ENCODE peak calls at places on chromosomes 7 and 10, in seven cellular contexts. One of them, this sample, is unnamed.

GRCh38 chr10:78950656-78951587 is 117.8 kb upstream of the ZMIZ1 start:
- DNase-seq in CD8-positive, alpha-beta T cell: no peak
- DNase-seq in hepatocyte: no peak
- DNase-seq in Panc1: no peak
- DNase-seq in heart left ventricle: no peak
- DNase-seq in aorta: no peak
- DNase-seq in suprapubic skin: no peak
- DNase-seq in this sample: no peak

GRCh38 chr7:105854516-105854915 is 21.9 kb downstream of the ATXN7L1 start:
- DNase-seq in CD8-positive, alpha-beta T cell: no peak
- DNase-seq in hepatocyte: no peak
- DNase-seq in Panc1: no peak
- DNase-seq in heart left ventricle: no peak
- DNase-seq in aorta: no peak
- DNase-seq in suprapubic skin: no peak
- DNase-seq in this sample: no peak

GRCh38 chr7:50595538-50596102 is 30.4 kb upstream of the DDC start:
- DNase-seq in CD8-positive, alpha-beta T cell: no peak
- DNase-seq in hepatocyte: peak; percentile 37
- DNase-seq in Panc1: no peak
- DNase-seq in heart left ventricle: no peak
- DNase-seq in aorta: no peak
- DNase-seq in suprapubic skin: no peak
- DNase-seq in this sample: no peak

GRCh38 chr7:85447004-85447403 is 260.1 kb upstream of the SEMA3D start:
- DNase-seq in CD8-positive, alpha-beta T cell: no peak
- DNase-seq in hepatocyte: no peak
- DNase-seq in Panc1: no peak
- DNase-seq in heart left ventricle: no peak
- DNase-seq in aorta: no peak
- DNase-seq in suprapubic skin: no peak
- DNase-seq in this sample: no peak

GRCh38 chr7:132193898-132194297 is 382.4 kb downstream of the PLXNA4 start:
- DNase-seq in CD8-positive, alpha-beta T cell: no peak
- DNase-seq in hepatocyte: no peak
- DNase-seq in Panc1: no peak
- DNase-seq in heart left ventricle: no peak
- DNase-seq in aorta: no peak
- DNase-seq in suprapubic skin: no peak
- DNase-seq in this sample: no peak

GRCh38 chr7:33590902-33591301 is 314.4 kb upstream of the BMPER start:
- DNase-seq in CD8-positive, alpha-beta T cell: no peak
- DNase-seq in hepatocyte: no peak
- DNase-seq in Panc1: no peak
- DNase-seq in heart left ventricle: no peak
- DNase-seq in aorta: no peak
- DNase-seq in suprapubic skin: no peak
- DNase-seq in this sample: no peak

GRCh38 chr7:149423441-149423970 is 37.4 kb downstream of the ZNF777 start:
- DNase-seq in CD8-positive, alpha-beta T cell: no peak
- DNase-seq in hepatocyte: no peak
- DNase-seq in Panc1: no peak
- DNase-seq in heart left ventricle: no peak
- DNase-seq in aorta: no peak
- DNase-seq in suprapubic skin: no peak
- DNase-seq in this sample: no peak

GRCh38 chr10:72009430-72010081 is 45.4 kb downstream of the CHST3 start:
- DNase-seq in CD8-positive, alpha-beta T cell: no peak
- DNase-seq in hepatocyte: peak; percentile 90
- DNase-seq in Panc1: no peak
- DNase-seq in heart left ventricle: peak; percentile 93
- DNase-seq in aorta: peak; percentile 97
- DNase-seq in suprapubic skin: peak; percentile 96
- DNase-seq in this sample: no peak

GRCh38 chr10:13491747-13492360 is 37.0 kb downstream of the BEND7 start:
- DNase-seq in CD8-positive, alpha-beta T cell: no peak
- DNase-seq in hepatocyte: no peak
- DNase-seq in Panc1: no peak
- DNase-seq in heart left ventricle: no peak
- DNase-seq in aorta: no peak
- DNase-seq in suprapubic skin: no peak
- DNase-seq in this sample: no peak

GRCh38 chr7:53315986-53316385 is 280.6 kb downstream of the POM121L12 start:
- DNase-seq in CD8-positive, alpha-beta T cell: no peak
- DNase-seq in hepatocyte: no peak
- DNase-seq in Panc1: no peak
- DNase-seq in heart left ventricle: peak; percentile 68
- DNase-seq in aorta: peak; percentile 75
- DNase-seq in suprapubic skin: no peak
- DNase-seq in this sample: no peak

GRCh38 chr7:121608785-121609184 is 212.7 kb upstream of the FAM3C start:
- DNase-seq in CD8-positive, alpha-beta T cell: no peak
- DNase-seq in hepatocyte: no peak
- DNase-seq in Panc1: no peak
- DNase-seq in heart left ventricle: no peak
- DNase-seq in aorta: no peak
- DNase-seq in suprapubic skin: no peak
- DNase-seq in this sample: no peak

GRCh38 chr10:104299031-104299904 is 30.3 kb downstream of the GSTO2 start:
- DNase-seq in CD8-positive, alpha-beta T cell: no peak
- DNase-seq in hepatocyte: no peak
- DNase-seq in Panc1: no peak
- DNase-seq in heart left ventricle: peak; percentile 49
- DNase-seq in aorta: no peak
- DNase-seq in suprapubic skin: no peak
- DNase-seq in this sample: no peak

GRCh38 chr7:106504620-106505019 is 156.3 kb downstream of the CCDC71L start:
- DNase-seq in CD8-positive, alpha-beta T cell: no peak
- DNase-seq in hepatocyte: no peak
- DNase-seq in Panc1: no peak
- DNase-seq in heart left ventricle: no peak
- DNase-seq in aorta: no peak
- DNase-seq in suprapubic skin: no peak
- DNase-seq in this sample: no peak

GRCh38 chr10:35498693-35499092 is 106.4 kb upstream of the GJD4 start:
- DNase-seq in CD8-positive, alpha-beta T cell: no peak
- DNase-seq in hepatocyte: no peak
- DNase-seq in Panc1: no peak
- DNase-seq in heart left ventricle: no peak
- DNase-seq in aorta: no peak
- DNase-seq in suprapubic skin: no peak
- DNase-seq in this sample: no peak

GRCh38 chr7:30678805-30679204 is 3.5 kb downstream of the CRHR2 start:
- DNase-seq in CD8-positive, alpha-beta T cell: no peak
- DNase-seq in hepatocyte: no peak
- DNase-seq in Panc1: no peak
- DNase-seq in heart left ventricle: no peak
- DNase-seq in aorta: no peak
- DNase-seq in suprapubic skin: no peak
- DNase-seq in this sample: no peak

GRCh38 chr10:22246680-22247391 is 29.0 kb upstream of the EBLN1 start:
- DNase-seq in CD8-positive, alpha-beta T cell: no peak
- DNase-seq in hepatocyte: peak; percentile 35
- DNase-seq in Panc1: peak; percentile 86
- DNase-seq in heart left ventricle: no peak
- DNase-seq in aorta: no peak
- DNase-seq in suprapubic skin: no peak
- DNase-seq in this sample: no peak

GRCh38 chr7:36127075-36127740 is 25.8 kb upstream of the EEPD1 start:
- DNase-seq in CD8-positive, alpha-beta T cell: no peak
- DNase-seq in hepatocyte: no peak
- DNase-seq in Panc1: peak; percentile 46
- DNase-seq in heart left ventricle: peak; percentile 38
- DNase-seq in aorta: no peak
- DNase-seq in suprapubic skin: no peak
- DNase-seq in this sample: no peak

GRCh38 chr10:95976295-95977229 is 66.8 kb upstream of the CCNJ start:
- DNase-seq in CD8-positive, alpha-beta T cell: no peak
- DNase-seq in hepatocyte: no peak
- DNase-seq in Panc1: no peak
- DNase-seq in heart left ventricle: no peak
- DNase-seq in aorta: no peak
- DNase-seq in suprapubic skin: no peak
- DNase-seq in this sample: no peak

GRCh38 chr7:105257338-105257737 is 131.4 kb downstream of the SRPK2 start:
- DNase-seq in CD8-positive, alpha-beta T cell: no peak
- DNase-seq in hepatocyte: no peak
- DNase-seq in Panc1: no peak
- DNase-seq in heart left ventricle: no peak
- DNase-seq in aorta: no peak
- DNase-seq in suprapubic skin: no peak
- DNase-seq in this sample: no peak

GRCh38 chr10:80660266-80660665 is 122.6 kb downstream of the SH2D4B start:
- DNase-seq in CD8-positive, alpha-beta T cell: no peak
- DNase-seq in hepatocyte: no peak
- DNase-seq in Panc1: no peak
- DNase-seq in heart left ventricle: no peak
- DNase-seq in aorta: no peak
- DNase-seq in suprapubic skin: no peak
- DNase-seq in this sample: no peak

GRCh38 chr10:65968437-65968836 is 957.4 kb upstream of the LRRTM3 start:
- DNase-seq in CD8-positive, alpha-beta T cell: no peak
- DNase-seq in hepatocyte: no peak
- DNase-seq in Panc1: no peak
- DNase-seq in heart left ventricle: no peak
- DNase-seq in aorta: no peak
- DNase-seq in suprapubic skin: no peak
- DNase-seq in this sample: no peak

GRCh38 chr10:120975072-120975910 is 124.1 kb downstream of the WDR11 start:
- DNase-seq in CD8-positive, alpha-beta T cell: no peak
- DNase-seq in hepatocyte: no peak
- DNase-seq in Panc1: no peak
- DNase-seq in heart left ventricle: no peak
- DNase-seq in aorta: no peak
- DNase-seq in suprapubic skin: no peak
- DNase-seq in this sample: no peak

DNA sequence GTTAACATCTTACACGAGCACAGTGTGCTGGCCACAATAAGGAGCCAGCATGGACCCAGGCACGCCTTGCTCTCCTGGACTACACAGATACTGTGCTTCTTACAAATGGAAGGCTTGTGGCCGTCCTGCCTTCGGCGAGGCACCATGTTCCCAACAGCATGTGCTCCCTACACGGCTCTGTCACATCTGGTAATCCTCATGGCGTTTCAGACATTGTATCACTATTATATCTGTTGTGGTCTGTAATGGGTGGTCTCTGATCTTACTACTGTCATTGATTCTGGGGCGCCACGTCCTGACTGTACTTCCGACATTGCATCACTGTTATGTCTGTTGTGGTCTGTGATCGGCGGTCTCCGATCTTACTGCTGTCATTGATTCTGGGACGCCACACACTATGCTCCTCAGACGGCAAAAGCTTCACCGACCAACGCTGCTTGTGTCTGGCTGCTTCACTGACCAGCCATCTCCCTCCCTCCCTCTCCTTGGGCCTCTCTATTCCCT is 195.4 kb downstream of the MAD1L1 start:
- DNase-seq in CD8-positive, alpha-beta T cell: peak; percentile 34
- DNase-seq in hepatocyte: no peak
- DNase-seq in Panc1: no peak
- DNase-seq in heart left ventricle: no peak
- DNase-seq in aorta: peak; percentile 41
- DNase-seq in suprapubic skin: peak; percentile 60
- DNase-seq in this sample: no peak
- H3K4me3 ChIP-seq in CD8-positive, alpha-beta T cell: peak overlapping the region; percentile 49
- H3K4me3 ChIP-seq in hepatocyte: no peak overlapping the region
- H3K4me3 ChIP-seq in Panc1: no peak overlapping the region
- H3K4me3 ChIP-seq in heart left ventricle: peak overlapping the region; percentile 47
- H3K4me3 ChIP-seq in aorta: no peak overlapping the region
- H3K4me3 ChIP-seq in suprapubic skin: peak overlapping the region; percentile 17
- H3K4me3 ChIP-seq in this sample: no peak overlapping the region

DNA sequence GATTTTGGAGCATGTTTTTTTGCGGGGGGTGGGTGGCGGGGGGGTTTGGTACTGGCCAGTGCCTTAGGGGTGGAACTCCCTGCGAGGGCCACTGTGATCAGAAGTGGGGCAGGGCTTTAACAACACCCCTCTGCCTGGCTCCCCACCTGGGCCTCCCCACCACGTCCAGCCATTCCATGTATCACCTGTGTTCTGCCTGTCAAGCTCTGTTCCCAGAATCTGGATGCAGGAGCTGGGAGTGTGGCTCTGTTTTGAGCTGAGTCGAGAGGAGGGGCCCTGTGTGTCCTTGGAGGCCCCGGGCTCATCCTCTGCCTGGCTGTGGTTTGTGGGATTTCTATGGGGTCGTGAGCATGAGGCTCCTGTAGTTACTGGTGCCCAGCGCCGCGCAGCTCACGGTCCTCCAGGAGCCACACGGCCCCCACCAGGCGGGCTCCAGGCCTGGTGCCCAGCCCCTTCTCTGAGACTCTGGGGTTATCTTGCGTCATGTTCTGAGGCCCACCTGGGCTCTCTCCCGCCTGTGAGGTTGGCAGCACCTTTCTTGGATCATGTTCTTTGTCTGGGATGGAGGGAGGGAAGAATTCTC is 29.6 kb downstream of the PFKFB3 start:
- DNase-seq in CD8-positive, alpha-beta T cell: no peak
- DNase-seq in hepatocyte: no peak
- DNase-seq in Panc1: no peak
- DNase-seq in heart left ventricle: no peak
- DNase-seq in aorta: no peak
- DNase-seq in suprapubic skin: no peak
- DNase-seq in this sample: no peak
- H3K27ac ChIP-seq in CD8-positive, alpha-beta T cell: no peak overlapping the region
- H3K27ac ChIP-seq in hepatocyte: no peak overlapping the region
- H3K27ac ChIP-seq in Panc1: no peak overlapping the region
- H3K27ac ChIP-seq in heart left ventricle: no peak overlapping the region
- H3K27ac ChIP-seq in aorta: peak overlapping the region; percentile 8
- H3K27ac ChIP-seq in suprapubic skin: no peak overlapping the region
- H3K27ac ChIP-seq in this sample: no peak overlapping the region

DNA sequence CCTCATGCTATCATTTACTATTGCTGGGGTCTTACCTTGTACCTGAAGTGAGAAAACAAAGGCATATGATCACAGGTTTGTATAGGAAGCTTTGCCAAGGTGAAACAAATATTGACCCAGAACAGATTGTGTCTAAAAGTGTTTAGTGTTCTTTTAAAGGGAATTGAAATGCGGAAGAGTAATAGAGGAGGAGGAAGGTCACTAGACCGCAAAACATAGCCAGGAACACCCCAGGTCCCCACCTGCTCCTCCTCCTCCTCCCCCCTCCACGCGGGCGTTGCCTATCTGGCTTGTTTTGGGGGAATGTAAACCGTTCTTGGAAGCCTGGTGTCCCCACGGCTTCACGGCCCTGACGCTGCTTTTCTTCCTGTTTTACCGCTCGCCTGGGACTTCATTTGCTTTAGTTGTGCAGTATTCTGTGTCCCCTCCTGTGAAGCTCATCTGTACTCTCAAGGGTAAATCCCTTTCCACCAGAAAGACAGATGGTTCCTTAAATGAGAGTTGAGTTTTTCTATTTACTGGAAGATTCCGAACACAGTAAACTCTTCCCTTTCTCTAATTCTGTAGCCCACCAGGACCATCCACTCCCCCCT is 80.9 kb upstream of the PFKP start:
- DNase-seq in CD8-positive, alpha-beta T cell: no peak
- DNase-seq in hepatocyte: no peak
- DNase-seq in Panc1: no peak
- DNase-seq in heart left ventricle: no peak
- DNase-seq in aorta: no peak
- DNase-seq in suprapubic skin: no peak
- DNase-seq in this sample: no peak
- H3K4me3 ChIP-seq in CD8-positive, alpha-beta T cell: no peak overlapping the region
- H3K4me3 ChIP-seq in hepatocyte: no peak overlapping the region
- H3K4me3 ChIP-seq in Panc1: no peak overlapping the region
- H3K4me3 ChIP-seq in heart left ventricle: no peak overlapping the region
- H3K4me3 ChIP-seq in aorta: no peak overlapping the region
- H3K4me3 ChIP-seq in suprapubic skin: no peak overlapping the region
- H3K4me3 ChIP-seq in this sample: peak overlapping the region; percentile 8

GRCh38 chr10:24944512-24945255 is 7.7 kb downstream of the PRTFDC1 start:
- DNase-seq in CD8-positive, alpha-beta T cell: no peak
- DNase-seq in hepatocyte: peak; percentile 78
- DNase-seq in Panc1: no peak
- DNase-seq in heart left ventricle: peak; percentile 38
- DNase-seq in aorta: no peak
- DNase-seq in suprapubic skin: no peak
- DNase-seq in this sample: no peak
- H3K27ac ChIP-seq in CD8-positive, alpha-beta T cell: no peak overlapping the region
- H3K27ac ChIP-seq in hepatocyte: peak overlapping the region; percentile 63
- H3K27ac ChIP-seq in Panc1: no peak overlapping the region
- H3K27ac ChIP-seq in heart left ventricle: no peak overlapping the region
- H3K27ac ChIP-seq in aorta: no peak overlapping the region
- H3K27ac ChIP-seq in suprapubic skin: no peak overlapping the region
- H3K27ac ChIP-seq in this sample: no peak overlapping the region

This sample was measured in HL-60.